ENCODE peak calls at places on chromosomes 12 and 14, in eight cellular contexts. S, D, V, Z, H, J, Q and I are unnamed samples. For H3K4me1, the result is how much of the 10 kb centered on the place peaks cover.

GRCh38 chr12:52812073-52812400 is 1.9 kb downstream of the KRT4 start:
- DNase-seq in S (no peak), D (no peak), V (no peak), Z (no peak), H (no peak), J (no peak), Q (no peak), I (no peak)

GRCh38 chr14:99604766-99605298 is 825 bp upstream of the CCDC85C start:
- DNase-seq in S (peak), D (peak), V (peak), Z (peak), H (peak), J (peak), Q (peak), I (no peak)

GRCh38 chr14:31326111-31326510 is 94.2 kb downstream of the HEATR5A start:
- DNase-seq in S (no peak), D (no peak), V (no peak), Z (no peak), H (no peak), J (no peak), Q (no peak), I (no peak)

GRCh38 chr12:100279159-100279558 is 12.2 kb downstream of the SCYL2 start:
- DNase-seq in S (no peak), D (no peak), V (no peak), Z (no peak), H (no peak), J (no peak), Q (no peak), I (no peak)

GRCh38 chr14:90539496-90539775 is 142.6 kb downstream of the CALM1 start:
- DNase-seq in S (no peak), D (no peak), V (no peak), Z (no peak), H (no peak), J (no peak), Q (no peak), I (no peak)

GRCh38 chr12:90938451-90938850 is 16.5 kb downstream of the CCER1 start:
- DNase-seq in S (no peak), D (no peak), V (no peak), Z (no peak), H (no peak), J (peak), Q (no peak), I (no peak)

GRCh38 chr12:50221228-50222008 is 54.2 kb upstream of the CERS5 start:
- DNase-seq in S (no peak), D (no peak), V (peak), Z (no peak), H (no peak), J (peak), Q (peak), I (no peak)

GRCh38 chr12:116267948-116268347 is 9.5 kb downstream of the MED13L start:
- DNase-seq in S (no peak), D (no peak), V (no peak), Z (no peak), H (no peak), J (no peak), Q (no peak), I (no peak)

GRCh38 chr12:83017001-83017400 is 330.3 kb downstream of the TMTC2 start:
- DNase-seq in S (no peak), D (no peak), V (peak), Z (no peak), H (no peak), J (no peak), Q (no peak), I (no peak)

GRCh38 chr14:54444701-54445100 is 3.5 kb upstream of the CNIH1 start:
- DNase-seq in S (no peak), D (no peak), V (no peak), Z (no peak), H (no peak), J (no peak), Q (no peak), I (no peak)

GRCh38 chr12:30970559-30971202 is 44.1 kb downstream of the TSPAN11 start:
- DNase-seq in S (no peak), D (no peak), V (no peak), Z (no peak), H (peak), J (peak), Q (no peak), I (peak)

GRCh38 chr14:104746951-104747481 is 5.9 kb upstream of the SIVA1 start:
- DNase-seq in S (no peak), D (peak), V (no peak), Z (peak), H (no peak), J (peak), Q (no peak), I (no peak)

GRCh38 chr12:77152623-77153193 is 87.3 kb upstream of the E2F7 start:
- DNase-seq in S (no peak), D (no peak), V (peak), Z (no peak), H (no peak), J (peak), Q (peak), I (no peak)

DNA sequence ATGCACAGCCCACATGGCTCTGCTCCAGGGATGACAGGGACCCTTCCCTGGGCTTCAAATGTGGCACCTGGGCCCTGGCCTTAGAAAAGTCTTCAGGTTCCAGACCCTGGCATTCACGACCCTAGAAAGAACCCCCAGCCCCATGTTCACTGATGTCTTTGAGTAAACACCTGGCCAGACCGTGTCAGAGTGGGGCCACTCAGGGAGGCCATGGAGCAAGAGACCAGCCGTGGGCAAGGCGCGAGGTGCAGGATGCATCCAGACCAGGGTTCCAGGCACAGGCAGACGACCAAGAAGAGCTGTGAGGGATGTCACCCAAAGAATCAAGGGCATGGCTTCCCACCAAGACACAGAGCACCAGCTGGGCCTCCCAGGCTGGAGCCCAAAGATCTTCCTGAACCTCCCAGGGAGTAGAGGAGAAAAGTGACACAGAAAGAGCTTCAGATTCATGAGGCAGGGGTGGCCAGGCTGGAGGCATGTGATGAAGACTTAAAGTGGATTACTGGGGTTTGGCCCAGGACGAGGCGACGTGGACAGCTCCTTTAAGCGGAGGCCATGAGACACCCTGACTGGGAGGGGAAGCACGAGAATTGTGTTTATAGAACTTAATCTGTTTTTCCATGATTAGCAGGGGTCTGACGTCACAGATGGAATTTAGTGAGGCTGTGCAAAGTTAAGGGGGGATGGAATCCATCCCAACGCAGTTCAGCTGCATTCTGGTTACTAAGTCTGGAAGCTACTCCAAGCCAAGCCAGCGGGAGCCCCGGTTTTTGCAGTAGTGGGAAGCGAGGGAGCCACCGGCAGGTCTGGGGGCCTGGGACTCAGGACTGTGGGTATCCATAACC is 61.6 kb downstream of the ARL6IP4 start:
- DNase-seq in S (no peak), D (no peak), V (no peak), Z (no peak), H (no peak), J (peak), Q (no peak), I (no peak)
- H3K4me1 ChIP-seq in S (under half), D (under half), V (under half), Z (under half), H (under half), J (under half), Q (under half), I (under half)

GRCh38 chr12:70398002-70398401 is 31.9 kb downstream of the KCNMB4 start:
- DNase-seq in S (no peak), D (no peak), V (no peak), Z (no peak), H (no peak), J (no peak), Q (no peak), I (no peak)
- H3K4me1 ChIP-seq in S (under half), D (under half), V (under half), Z (under half), H (under half), J (under half), Q (under half), I (under half)

GRCh38 chr14:101852785-101853184 is 91.3 kb downstream of the PPP2R5C start:
- DNase-seq in S (no peak), D (no peak), V (no peak), Z (no peak), H (no peak), J (no peak), Q (no peak), I (no peak)

GRCh38 chr14:101854366-101854765 is 92.9 kb downstream of the PPP2R5C start:
- DNase-seq in S (no peak), D (no peak), V (no peak), Z (peak), H (no peak), J (no peak), Q (no peak), I (no peak)

GRCh38 chr14:101851716-101852395 is 90.3 kb downstream of the PPP2R5C start:
- DNase-seq in S (no peak), D (no peak), V (no peak), Z (no peak), H (no peak), J (no peak), Q (no peak), I (no peak)

GRCh38 chr14:101851183-101851582 is 89.7 kb downstream of the PPP2R5C start:
- DNase-seq in S (no peak), D (no peak), V (no peak), Z (no peak), H (no peak), J (no peak), Q (no peak), I (no peak)

DNA sequence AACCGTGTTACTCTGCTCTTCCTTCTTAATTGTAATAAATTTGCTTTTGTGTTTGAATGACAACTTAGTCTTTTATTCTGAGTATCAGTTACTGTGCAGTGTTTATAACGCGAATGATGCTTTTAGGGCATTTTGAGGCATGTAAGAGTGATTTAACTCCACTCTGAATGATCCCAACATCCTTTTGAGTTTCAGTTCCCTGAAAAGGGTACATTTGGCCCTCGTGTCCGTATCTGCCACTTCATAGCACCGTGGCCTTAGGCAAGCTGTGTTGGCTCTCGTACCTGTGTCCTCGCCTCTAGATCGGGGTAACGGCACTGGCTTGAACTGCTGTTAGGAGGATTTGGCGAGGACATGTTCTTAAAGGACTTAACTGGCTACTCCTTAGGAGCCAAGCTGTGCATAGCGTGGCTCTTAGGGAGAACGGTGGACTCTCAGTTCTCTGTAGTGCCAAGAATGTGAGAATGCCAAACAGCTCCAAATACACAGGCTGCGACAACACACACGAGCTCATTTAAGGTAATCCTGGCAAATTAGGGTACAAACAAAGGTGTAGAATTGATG is 92.0 kb downstream of the PPP2R5C start:
- DNase-seq in S (no peak), D (no peak), V (peak), Z (peak), H (no peak), J (no peak), Q (no peak), I (peak)
- H3K4me1 ChIP-seq in S (under half), D (under half), V (under half), Z (under half), H (half or more), J (under half), Q (under half), I (under half)

GRCh38 chr12:104698871-104699270 is 242.1 kb downstream of the CHST11 start:
- DNase-seq in S (no peak), D (no peak), V (no peak), Z (no peak), H (no peak), J (no peak), Q (no peak), I (no peak)
- H3K4me1 ChIP-seq in S (under half), D (under half), V (under half), Z (under half), H (under half), J (under half), Q (under half), I (under half)